ENCODE peak calls at places on chromosomes 5 and 9, in four cellular contexts. One of them, this sample, is unnamed.
A peak's percentile ranks its signal among the peaks of the same experiment; 100 is the strongest.

GRCh38 chr5:64869419-64869818 is 100.7 kb downstream of the CWC27 start:
- DNase-seq in mesenchymal stem cell: peak; percentile 76
- DNase-seq in RWPE2: no peak
- DNase-seq in CD8-positive, alpha-beta memory T cell: no peak
- DNase-seq in this sample: peak; percentile 64

GRCh38 chr5:155530046-155530445 is 516.5 kb downstream of the KIF4B start:
- DNase-seq in mesenchymal stem cell: no peak
- DNase-seq in RWPE2: no peak
- DNase-seq in CD8-positive, alpha-beta memory T cell: no peak
- DNase-seq in this sample: no peak

GRCh38 chr9:13786131-13786530 is 506.6 kb upstream of the MPDZ start:
- DNase-seq in mesenchymal stem cell: no peak
- DNase-seq in RWPE2: no peak
- DNase-seq in CD8-positive, alpha-beta memory T cell: no peak
- DNase-seq in this sample: peak; percentile 48

GRCh38 chr9:78314953-78315870 is 18.3 kb downstream of the PSAT1 start:
- DNase-seq in mesenchymal stem cell: no peak
- DNase-seq in RWPE2: no peak
- DNase-seq in CD8-positive, alpha-beta memory T cell: no peak
- DNase-seq in this sample: peak; percentile 31

GRCh38 chr5:176529824-176530195 is 7.4 kb downstream of the RNF44 start:
- DNase-seq in mesenchymal stem cell: no peak
- DNase-seq in RWPE2: no peak
- DNase-seq in CD8-positive, alpha-beta memory T cell: peak; percentile 85
- DNase-seq in this sample: no peak

GRCh38 chr5:132629230-132629944 is 28.6 kb upstream of the IL13 start:
- DNase-seq in mesenchymal stem cell: no peak
- DNase-seq in RWPE2: no peak
- DNase-seq in CD8-positive, alpha-beta memory T cell: no peak
- DNase-seq in this sample: no peak

GRCh38 chr9:132591751-132592314 is 9.4 kb downstream of the BARHL1 start:
- DNase-seq in mesenchymal stem cell: no peak
- DNase-seq in RWPE2: no peak
- DNase-seq in CD8-positive, alpha-beta memory T cell: no peak
- DNase-seq in this sample: no peak

GRCh38 chr9:131174681-131175239 is 49.4 kb downstream of the NUP214 start:
- DNase-seq in mesenchymal stem cell: no peak
- DNase-seq in RWPE2: no peak
- DNase-seq in CD8-positive, alpha-beta memory T cell: no peak
- DNase-seq in this sample: no peak

GRCh38 chr9:72843525-72844439 is 109.1 kb downstream of the ALDH1A1 start:
- DNase-seq in mesenchymal stem cell: peak; percentile 16
- DNase-seq in RWPE2: no peak
- DNase-seq in CD8-positive, alpha-beta memory T cell: no peak
- DNase-seq in this sample: no peak

GRCh38 chr9:126707083-126707482 is 93.4 kb downstream of the LMX1B start:
- DNase-seq in mesenchymal stem cell: no peak
- DNase-seq in RWPE2: no peak
- DNase-seq in CD8-positive, alpha-beta memory T cell: no peak
- DNase-seq in this sample: no peak

GRCh38 chr9:126705767-126706697 is 92.3 kb downstream of the LMX1B start:
- DNase-seq in mesenchymal stem cell: peak; percentile 45
- DNase-seq in RWPE2: no peak
- DNase-seq in CD8-positive, alpha-beta memory T cell: peak; percentile 76
- DNase-seq in this sample: peak; percentile 35

GRCh38 chr9:126704157-126704941 is 90.6 kb downstream of the LMX1B start:
- DNase-seq in mesenchymal stem cell: peak; percentile 68
- DNase-seq in RWPE2: no peak
- DNase-seq in CD8-positive, alpha-beta memory T cell: peak; percentile 36
- DNase-seq in this sample: peak; percentile 63

GRCh38 chr9:126706698-126707053 is 92.9 kb downstream of the LMX1B start:
- DNase-seq in mesenchymal stem cell: no peak
- DNase-seq in RWPE2: no peak
- DNase-seq in CD8-positive, alpha-beta memory T cell: no peak
- DNase-seq in this sample: no peak

GRCh38 chr9:126705311-126705766 is 91.6 kb downstream of the LMX1B start:
- DNase-seq in mesenchymal stem cell: peak; percentile 65
- DNase-seq in RWPE2: no peak
- DNase-seq in CD8-positive, alpha-beta memory T cell: peak; percentile 88
- DNase-seq in this sample: peak; percentile 59
- H3K4me3 ChIP-seq in mesenchymal stem cell: peak overlapping the region; percentile 63
- H3K4me3 ChIP-seq in RWPE2: no peak overlapping the region
- H3K4me3 ChIP-seq in CD8-positive, alpha-beta memory T cell: no peak overlapping the region
- H3K4me3 ChIP-seq in this sample: no peak overlapping the region

GRCh38 chr9:120933310-120934044 is 6.9 kb upstream of the TRAF1 start:
- DNase-seq in mesenchymal stem cell: no peak
- DNase-seq in RWPE2: no peak
- DNase-seq in CD8-positive, alpha-beta memory T cell: no peak
- DNase-seq in this sample: no peak
- H3K27ac ChIP-seq in mesenchymal stem cell: no peak overlapping the region
- H3K27ac ChIP-seq in RWPE2: no peak overlapping the region
- H3K27ac ChIP-seq in CD8-positive, alpha-beta memory T cell: no peak overlapping the region
- H3K27ac ChIP-seq in this sample: no peak overlapping the region

GRCh38 chr5:61331407-61332368 is at the start of gene ZSWIM6:
- DNase-seq in mesenchymal stem cell: peak; percentile 99
- DNase-seq in RWPE2: peak; percentile 99
- DNase-seq in CD8-positive, alpha-beta memory T cell: peak; percentile 100
- DNase-seq in this sample: peak; percentile 98

GRCh38 chr5:61330879-61331406 is 1.1 kb upstream of the ZSWIM6 start:
- DNase-seq in mesenchymal stem cell: peak; percentile 83
- DNase-seq in RWPE2: peak; percentile 87
- DNase-seq in CD8-positive, alpha-beta memory T cell: peak; percentile 84
- DNase-seq in this sample: no peak

GRCh38 chr5:61332891-61333350 is 863 bp downstream of the ZSWIM6 start:
- DNase-seq in mesenchymal stem cell: peak; percentile 71
- DNase-seq in RWPE2: peak; percentile 84
- DNase-seq in CD8-positive, alpha-beta memory T cell: peak; percentile 71
- DNase-seq in this sample: no peak

GRCh38 chr5:61333351-61334223 is 1.5 kb downstream of the ZSWIM6 start:
- DNase-seq in mesenchymal stem cell: peak; percentile 34
- DNase-seq in RWPE2: no peak
- DNase-seq in CD8-positive, alpha-beta memory T cell: peak; percentile 49
- DNase-seq in this sample: no peak

GRCh38 chr5:61332369-61332745 is 299 bp downstream of the ZSWIM6 start:
- DNase-seq in mesenchymal stem cell: peak; percentile 28
- DNase-seq in RWPE2: peak; percentile 74
- DNase-seq in CD8-positive, alpha-beta memory T cell: peak; percentile 69
- DNase-seq in this sample: no peak
- H3K4me3 ChIP-seq in mesenchymal stem cell: peak overlapping the region; percentile 75
- H3K4me3 ChIP-seq in RWPE2: peak overlapping the region; percentile 74
- H3K4me3 ChIP-seq in CD8-positive, alpha-beta memory T cell: no peak overlapping the region
- H3K4me3 ChIP-seq in this sample: peak overlapping the region; percentile 84

GRCh38 chr5:129945031-129945430 is 40.8 kb downstream of the CHSY3 start:
- DNase-seq in mesenchymal stem cell: peak; percentile 85
- DNase-seq in RWPE2: no peak
- DNase-seq in CD8-positive, alpha-beta memory T cell: no peak
- DNase-seq in this sample: peak; percentile 46

GRCh38 chr5:129951039-129951438 is 46.8 kb downstream of the CHSY3 start:
- DNase-seq in mesenchymal stem cell: peak; percentile 29
- DNase-seq in RWPE2: no peak
- DNase-seq in CD8-positive, alpha-beta memory T cell: no peak
- DNase-seq in this sample: no peak

DNA sequence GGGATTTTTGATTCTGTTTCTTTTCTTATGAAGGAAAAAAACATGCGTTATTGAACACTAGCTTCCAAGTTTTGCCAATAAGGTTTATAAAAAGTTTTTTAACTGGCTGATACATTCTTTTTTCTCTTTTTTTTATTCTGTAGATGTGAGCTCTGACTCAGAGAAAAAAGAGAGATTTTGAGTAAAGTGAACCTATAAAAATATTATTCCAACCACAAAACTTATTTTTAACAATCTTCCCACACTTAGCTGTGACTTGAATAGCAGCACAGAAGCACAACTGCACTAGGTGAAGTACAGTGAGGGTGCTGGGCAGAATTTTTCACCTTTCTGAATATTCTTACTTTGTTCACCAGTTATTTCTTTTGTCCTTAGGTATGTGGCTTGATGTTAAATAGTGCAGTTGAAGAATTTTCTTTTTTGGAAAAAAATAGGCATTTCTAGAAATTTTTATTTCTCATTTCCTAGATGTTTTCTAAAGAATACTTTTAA is 41.6 kb downstream of the CHSY3 start:
- DNase-seq in mesenchymal stem cell: no peak
- DNase-seq in RWPE2: no peak
- DNase-seq in CD8-positive, alpha-beta memory T cell: no peak
- DNase-seq in this sample: no peak
- H3K27ac ChIP-seq in mesenchymal stem cell: no peak overlapping the region
- H3K27ac ChIP-seq in RWPE2: no peak overlapping the region
- H3K27ac ChIP-seq in CD8-positive, alpha-beta memory T cell: no peak overlapping the region
- H3K27ac ChIP-seq in this sample: no peak overlapping the region

This sample was measured in brain microvascular endothelial cell.